ENCODE peak calls at places on chromosome 12, in ten cellular contexts. G, X, S, H, Z, E, C, V, P and D are unnamed samples.

GRCh38 chr12:130743606-130744005 is 27.5 kb upstream of the RIMBP2 start:
- DNase-seq in G (no peak), X (no peak), S (no peak), H (no peak), Z (no peak), E (no peak), C (no peak), V (no peak), P (no peak), D (no peak)

GRCh38 chr12:92142251-92142896 is 3.3 kb downstream of the BTG1 start:
- DNase-seq in G (no peak), X (no peak), S (no peak), H (no peak), Z (no peak), E (no peak), C (no peak), V (no peak), P (no peak), D (no peak)

GRCh38 chr12:11765421-11765816 is 115.9 kb downstream of the ETV6 start:
- DNase-seq in G (no peak), X (no peak), S (no peak), H (no peak), Z (no peak), E (no peak), C (no peak), V (no peak), P (no peak), D (no peak)

GRCh38 chr12:65292241-65292640 is 13.8 kb downstream of the MSRB3 start:
- DNase-seq in G (no peak), X (no peak), S (no peak), H (no peak), Z (no peak), E (no peak), C (no peak), V (no peak), P (no peak), D (no peak)

GRCh38 chr12:1933342-1933992 is 15.0 kb upstream of the CACNA2D4 start:
- DNase-seq in G (no peak), X (no peak), S (no peak), H (no peak), Z (no peak), E (no peak), C (no peak), V (peak), P (no peak), D (no peak)

GRCh38 chr12:64400041-64400440 is 4.2 kb upstream of the XPOT start:
- DNase-seq in G (peak), X (no peak), S (peak), H (no peak), Z (no peak), E (no peak), C (no peak), V (no peak), P (no peak), D (no peak)

GRCh38 chr12:56212360-56212759 is 9.4 kb downstream of the RNF41 start:
- DNase-seq in G (no peak), X (no peak), S (no peak), H (no peak), Z (no peak), E (no peak), C (no peak), V (no peak), P (no peak), D (no peak)

GRCh38 chr12:111444314-111444705 is 38.6 kb downstream of the SH2B3 start:
- DNase-seq in G (no peak), X (no peak), S (no peak), H (no peak), Z (no peak), E (no peak), C (no peak), V (no peak), P (no peak), D (no peak)

GRCh38 chr12:71787574-71787973 is 32.9 kb downstream of the RAB21 start:
- DNase-seq in G (no peak), X (no peak), S (no peak), H (no peak), Z (no peak), E (no peak), C (no peak), V (no peak), P (no peak), D (no peak)

GRCh38 chr12:26746315-26746714 is 86.7 kb downstream of the ITPR2 start:
- DNase-seq in G (no peak), X (no peak), S (no peak), H (no peak), Z (no peak), E (no peak), C (no peak), V (no peak), P (no peak), D (no peak)

GRCh38 chr12:15563683-15564082 is 225.5 kb downstream of the EPS8 start:
- DNase-seq in G (no peak), X (no peak), S (no peak), H (no peak), Z (no peak), E (no peak), C (no peak), V (no peak), P (no peak), D (no peak)

GRCh38 chr12:62581288-62582064 is 114.8 kb downstream of the MON2 start:
- DNase-seq in G (no peak), X (peak), S (peak), H (no peak), Z (no peak), E (no peak), C (no peak), V (no peak), P (no peak), D (no peak)

GRCh38 chr12:90055071-90055470 is 346.4 kb upstream of the ATP2B1 start:
- DNase-seq in G (no peak), X (no peak), S (no peak), H (no peak), Z (no peak), E (no peak), C (no peak), V (no peak), P (no peak), D (no peak)

GRCh38 chr12:117680311-117680710 is 288.5 kb downstream of the KSR2 start:
- DNase-seq in G (no peak), X (no peak), S (no peak), H (no peak), Z (no peak), E (no peak), C (no peak), V (no peak), P (no peak), D (no peak)

GRCh38 chr12:130714591-130715149 is 1.4 kb downstream of the RIMBP2 start:
- DNase-seq in G (peak), X (peak), S (no peak), H (peak), Z (no peak), E (no peak), C (no peak), V (no peak), P (no peak), D (no peak)

GRCh38 chr12:43978546-43978945 is 142.7 kb downstream of the TMEM117 start:
- DNase-seq in G (no peak), X (no peak), S (no peak), H (no peak), Z (no peak), E (no peak), C (no peak), V (no peak), P (no peak), D (no peak)

GRCh38 chr12:6946033-6946919 is 2.5 kb downstream of the C12orf57 start:
- DNase-seq in G (no peak), X (peak), S (peak), H (no peak), Z (peak), E (no peak), C (peak), V (no peak), P (no peak), D (peak)

GRCh38 chr12:102174117-102174516 is 23.5 kb downstream of the PMCH start:
- DNase-seq in G (no peak), X (no peak), S (no peak), H (no peak), Z (no peak), E (no peak), C (no peak), V (no peak), P (no peak), D (no peak)

GRCh38 chr12:86666311-86666710 is 410.1 kb upstream of the MGAT4C start:
- DNase-seq in G (no peak), X (no peak), S (no peak), H (no peak), Z (no peak), E (no peak), C (no peak), V (no peak), P (no peak), D (no peak)

GRCh38 chr12:52405922-52406385 is at the start of gene KRT82:
- DNase-seq in G (no peak), X (no peak), S (no peak), H (no peak), Z (no peak), E (no peak), C (no peak), V (no peak), P (no peak), D (peak)

GRCh38 chr12:6724409-6724797 is 557 bp downstream of the COPS7A start:
- DNase-seq in G (no peak), X (peak), S (peak), H (no peak), Z (peak), E (no peak), C (no peak), V (no peak), P (no peak), D (peak)

GRCh38 chr12:93991882-93992415 is 156.4 kb upstream of the PLXNC1 start:
- DNase-seq in G (no peak), X (no peak), S (no peak), H (no peak), Z (no peak), E (no peak), C (no peak), V (no peak), P (no peak), D (no peak)

GRCh38 chr12:113874999-113875561 is 91.0 kb downstream of the RBM19 start:
- DNase-seq in G (no peak), X (no peak), S (peak), H (no peak), Z (no peak), E (no peak), C (no peak), V (no peak), P (no peak), D (no peak)

GRCh38 chr12:111887916-111888745 is 46.1 kb downstream of the MAPKAPK5 start:
- DNase-seq in G (no peak), X (no peak), S (no peak), H (no peak), Z (peak), E (no peak), C (no peak), V (no peak), P (no peak), D (no peak)

DNA sequence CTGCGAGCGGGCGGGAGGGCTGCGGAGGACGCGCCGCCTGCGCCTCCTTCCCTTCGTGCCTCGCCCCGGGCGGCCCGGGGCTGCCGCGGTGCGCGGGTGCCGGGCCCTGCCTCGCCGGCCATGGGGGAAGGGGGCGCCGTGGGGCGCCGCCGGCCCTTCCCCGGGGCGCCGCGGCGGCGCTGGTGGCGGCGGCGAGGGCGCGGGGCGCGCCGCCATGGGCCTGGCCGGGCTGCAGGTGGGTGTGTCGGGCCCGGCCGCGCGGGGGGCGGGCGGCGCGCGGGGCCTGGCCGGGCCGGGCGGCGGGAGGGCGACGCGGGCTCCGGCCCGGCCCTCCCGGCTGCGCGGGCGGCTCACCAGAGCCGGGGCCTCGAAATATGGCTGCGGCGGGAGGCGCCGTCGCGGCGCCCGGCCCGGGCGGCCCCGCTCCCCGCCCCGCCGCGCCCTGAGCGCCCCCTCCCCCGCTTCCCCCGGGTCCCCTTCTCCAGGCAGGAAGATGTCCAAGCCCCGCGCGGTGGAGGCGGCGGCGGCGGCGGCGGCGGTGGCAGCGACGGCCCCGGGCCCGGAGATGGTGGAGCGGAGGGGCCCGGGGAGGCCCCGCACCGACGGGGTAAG is 5.1 kb downstream of the KMT5A start:
- DNase-seq in G (no peak), X (no peak), S (no peak), H (no peak), Z (no peak), E (no peak), C (peak), V (no peak), P (no peak), D (no peak)
- H3K4me3 ChIP-seq in G (no peak), X (peak), S (peak), H (peak), Z (peak), E (peak), C (peak), V (peak), P (peak), D (no peak)

GRCh38 chr12:34348836-34349672 is 326.8 kb downstream of the ALG10 start:
- DNase-seq in G (no peak), X (no peak), S (peak), H (no peak), Z (no peak), E (no peak), C (no peak), V (no peak), P (no peak), D (no peak)

GRCh38 chr12:34350092-34351041 is 328.1 kb downstream of the ALG10 start:
- DNase-seq in G (no peak), X (no peak), S (peak), H (no peak), Z (no peak), E (no peak), C (no peak), V (no peak), P (no peak), D (no peak)

GRCh38 chr12:34347367-34347766 is 325.1 kb downstream of the ALG10 start:
- DNase-seq in G (no peak), X (no peak), S (peak), H (no peak), Z (no peak), E (no peak), C (no peak), V (no peak), P (no peak), D (no peak)

GRCh38 chr12:34348064-34348463 is 325.8 kb downstream of the ALG10 start:
- DNase-seq in G (no peak), X (no peak), S (peak), H (no peak), Z (no peak), E (no peak), C (no peak), V (no peak), P (no peak), D (no peak)

GRCh38 chr12:34349673-34349961 is 327.3 kb downstream of the ALG10 start:
- DNase-seq in G (no peak), X (no peak), S (no peak), H (no peak), Z (no peak), E (no peak), C (no peak), V (no peak), P (no peak), D (no peak)
- H3K27ac ChIP-seq in G (no peak), X (no peak), S (peak), H (no peak), Z (no peak), E (no peak), C (no peak), V (no peak), P (no peak), D (no peak)

GRCh38 chr12:752673-753400 is 458 bp downstream of the WNK1 start:
- DNase-seq in G (peak), X (peak), S (peak), H (no peak), Z (peak), E (peak), C (peak), V (peak), P (peak), D (peak)
- TF ChIP-seq CTCF in G (no peak), X (peak), S (no peak), H (peak), Z (peak), E (peak), C (peak), V (peak), P (no peak), D (peak)

GRCh38 chr12:59113831-59114273 is 193.5 kb upstream of the LRIG3 start:
- DNase-seq in G (peak), X (peak), S (peak), H (peak), Z (peak), E (peak), C (peak), V (peak), P (peak), D (peak)
- H3K4me3 ChIP-seq in G (no peak), X (no peak), S (no peak), H (no peak), Z (no peak), E (no peak), C (no peak), V (no peak), P (no peak), D (no peak)